ENCODE peak calls at places on chromosomes 12 and 14, in five cellular contexts. Y, V, I, L and A are unnamed samples.

GRCh38 chr12:20030847-20031246 is 337.5 kb upstream of the PDE3A start:
- DNase-seq in L (no peak), Y (no peak), I (no peak), V (no peak), A (no peak)

GRCh38 chr14:68853749-68854148 is 60.9 kb upstream of the ZFP36L1 start:
- DNase-seq in L (peak; percentile 76), I (no peak), Y (no peak), V (no peak), A (no peak)

GRCh38 chr12:46839964-46840363 is 14.2 kb upstream of the SLC38A4 start:
- DNase-seq in I (no peak), Y (no peak), V (no peak), L (no peak), A (no peak)

GRCh38 chr12:25301798-25302197 is 51.1 kb upstream of the KRAS start:
- DNase-seq in I (no peak), V (no peak), L (no peak), Y (no peak), A (no peak)

GRCh38 chr14:69346710-69347109 is 51.4 kb downstream of the ERH start:
- DNase-seq in I (peak; percentile 6), V (no peak), Y (no peak), L (peak; percentile 19), A (no peak)

GRCh38 chr14:32453857-32454810 is 125.0 kb downstream of the AKAP6 start:
- DNase-seq in I (no peak), Y (peak; percentile 21), V (no peak), L (no peak), A (no peak)

GRCh38 chr14:91336093-91336450 is 81.5 kb downstream of the CCDC88C start:
- DNase-seq in V (no peak), I (no peak), L (no peak), Y (no peak), A (no peak)

GRCh38 chr14:50830932-50831703 is at the start of gene NIN:
- DNase-seq in Y (peak; percentile 82), L (peak; percentile 79), V (peak; percentile 58), I (peak; percentile 77), A (peak; percentile 87)

GRCh38 chr12:47035459-47035858 is 44.0 kb upstream of the PCED1B start:
- DNase-seq in I (no peak), Y (no peak), V (no peak), L (no peak), A (no peak)

GRCh38 chr14:68842298-68842697 is 49.4 kb upstream of the ZFP36L1 start:
- DNase-seq in L (no peak), V (peak; percentile 31), I (peak; percentile 47), Y (no peak), A (no peak)

GRCh38 chr14:51304956-51305355 is 64.9 kb downstream of the TMX1 start:
- DNase-seq in Y (peak; percentile 93), V (peak; percentile 99), L (peak; percentile 10), I (peak; percentile 99), A (no peak)

GRCh38 chr12:15541996-15542631 is 219.8 kb downstream of the PTPRO start:
- DNase-seq in Y (no peak), I (peak; percentile 43), L (no peak), V (no peak), A (no peak)

GRCh38 chr14:73058923-73059311 is 583 bp downstream of the RBM25 start:
- DNase-seq in I (peak; percentile 40), Y (peak; percentile 40), V (peak; percentile 18), L (peak; percentile 41), A (peak; percentile 31)

GRCh38 chr12:19144985-19145384 is 15.5 kb downstream of the PLEKHA5 start:
- DNase-seq in Y (no peak), I (no peak), L (no peak), V (no peak), A (no peak)

GRCh38 chr12:105502426-105502930 is 172.0 kb downstream of the C12orf75 start:
- DNase-seq in L (no peak), V (no peak), Y (no peak), I (no peak), A (no peak)
- H2AFZ ChIP-seq in L (no peak overlapping the region), V (no peak overlapping the region), Y (no peak overlapping the region), I (no peak overlapping the region), A (no peak overlapping the region)

DNA sequence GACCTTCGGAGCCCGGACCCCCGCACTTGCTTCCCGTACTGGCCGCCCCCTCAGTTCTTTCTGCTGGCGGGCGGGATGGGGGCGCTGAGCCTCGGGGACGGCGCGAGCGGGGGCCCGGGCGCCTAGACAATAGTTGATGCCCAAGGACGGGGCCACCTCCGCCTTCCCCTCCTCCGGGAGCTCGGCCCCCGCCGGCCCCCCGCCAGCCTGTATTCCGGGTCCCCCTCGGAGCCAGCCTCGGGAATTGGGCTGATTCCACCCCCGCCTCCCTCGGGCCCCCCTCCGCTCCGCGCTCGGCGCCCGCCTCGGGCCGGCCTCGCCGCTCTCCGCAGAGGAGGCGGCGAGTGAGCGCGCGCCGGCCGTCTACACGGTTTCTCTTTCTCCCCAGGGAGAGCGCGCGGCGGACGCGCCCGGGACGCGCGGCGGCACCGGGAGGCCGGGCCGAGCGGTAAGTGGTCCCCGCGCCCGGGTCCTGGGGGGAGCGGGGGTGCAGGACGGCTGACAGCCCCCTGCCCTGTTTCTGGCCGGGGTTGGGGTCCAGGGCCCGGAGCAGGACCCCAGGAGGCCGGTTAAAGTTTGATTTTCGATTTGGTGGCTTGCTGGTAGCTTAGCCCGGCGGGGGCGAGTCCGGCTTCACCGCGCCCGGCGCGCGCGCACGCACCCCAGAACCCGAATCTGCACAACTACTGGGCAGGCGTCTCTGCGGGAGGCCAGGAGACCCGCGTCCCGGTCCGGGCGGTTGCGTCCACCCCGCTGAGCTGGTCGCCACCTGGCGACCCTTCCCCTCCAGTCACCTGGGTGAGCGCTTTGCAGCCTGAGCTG is 413.7 kb downstream of the PCNX1 start:
- DNase-seq in L (peak; percentile 51), V (peak; percentile 52), I (peak; percentile 72), Y (peak; percentile 71), A (peak; percentile 73)
- H3K4me2 ChIP-seq in L (peak overlapping the region; percentile 89), V (peak overlapping the region; percentile 93), I (peak overlapping the region; percentile 82), Y (peak overlapping the region; percentile 95), A (peak overlapping the region; percentile 80)

DNA sequence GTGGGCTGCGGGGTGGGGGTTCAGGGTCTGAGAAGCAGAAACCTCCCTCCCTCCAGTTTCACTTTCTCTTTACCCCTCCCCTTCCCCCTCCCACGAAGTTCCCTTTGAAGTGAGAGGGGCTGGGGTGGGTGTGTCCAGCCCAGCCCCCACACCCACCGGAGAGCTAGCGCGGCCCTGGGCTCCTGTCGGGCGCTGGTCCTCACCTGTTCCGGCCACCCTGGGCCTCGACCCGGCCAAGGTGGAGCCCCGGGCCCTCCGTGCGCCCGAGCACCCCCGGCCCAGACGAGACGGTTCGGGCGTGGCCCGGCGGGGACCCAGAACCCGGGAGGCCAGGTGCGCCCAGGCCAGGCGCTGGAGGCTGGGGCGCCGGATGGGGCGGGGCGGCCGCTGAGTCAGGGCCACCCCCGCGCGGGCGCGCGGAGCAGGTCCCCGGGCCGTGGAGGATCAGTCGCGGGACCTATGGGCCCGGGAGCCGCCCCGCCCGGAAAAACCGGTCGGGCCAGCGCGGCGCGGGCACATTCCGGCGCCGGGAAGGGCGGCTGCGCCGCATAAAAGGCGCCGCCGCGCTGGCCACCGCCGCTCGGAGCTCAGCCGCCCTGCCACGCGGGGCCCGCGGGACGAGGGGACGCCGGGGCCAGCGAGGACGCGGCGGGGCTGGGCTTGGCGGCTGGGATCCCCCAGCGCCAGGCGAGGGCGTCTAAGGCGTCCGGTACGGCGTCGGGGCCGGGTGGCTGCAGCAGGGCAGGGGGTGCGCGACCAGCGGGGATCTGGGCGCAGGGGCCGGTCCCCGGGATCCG is 21.6 kb upstream of the KIF26A start:
- DNase-seq in L (peak; percentile 86), I (no peak), Y (peak; percentile 63), V (no peak), A (no peak)
- H3K4me3 ChIP-seq in L (peak overlapping the region; percentile 92), I (peak overlapping the region; percentile 14), Y (peak overlapping the region; percentile 55), V (no peak overlapping the region), A (no peak overlapping the region)

DNA sequence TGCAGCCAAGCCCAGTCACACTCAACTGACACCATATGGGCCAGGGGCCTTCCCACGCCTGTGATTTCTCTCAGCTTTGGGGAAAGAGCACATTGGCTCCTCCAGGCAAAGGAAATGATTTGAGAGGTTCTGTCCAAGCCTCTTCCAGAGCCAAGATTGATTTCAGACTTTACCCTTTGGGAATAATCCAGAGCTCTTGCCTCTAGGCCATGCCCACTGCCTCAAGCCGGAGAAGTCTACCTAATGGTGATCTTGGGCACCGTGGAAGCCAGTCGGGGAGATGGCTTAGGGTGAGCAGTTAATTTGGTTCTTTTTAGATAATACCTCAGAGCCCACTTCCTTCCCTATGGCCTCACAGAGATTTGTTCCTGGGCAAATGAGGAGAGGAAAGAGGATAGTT is 45.0 kb upstream of the NUAK1 start:
- DNase-seq in Y (no peak), L (no peak), I (no peak), V (no peak), A (no peak)
- H2AFZ ChIP-seq in Y (no peak overlapping the region), L (no peak overlapping the region), I (no peak overlapping the region), V (no peak overlapping the region), A (no peak overlapping the region)

GRCh38 chr12:116443706-116444589 is 115.2 kb upstream of the MAP1LC3B2 start:
- DNase-seq in L (no peak), I (no peak), V (no peak), Y (peak; percentile 40), A (no peak)

GRCh38 chr12:116444590-116444943 is 114.6 kb upstream of the MAP1LC3B2 start:
- DNase-seq in I (no peak), L (no peak), Y (no peak), V (no peak), A (no peak)

GRCh38 chr12:116441292-116441691 is 117.9 kb upstream of the MAP1LC3B2 start:
- DNase-seq in V (no peak), I (no peak), Y (no peak), L (no peak), A (no peak)

GRCh38 chr12:116442304-116442703 is 116.9 kb upstream of the MAP1LC3B2 start:
- DNase-seq in L (no peak), V (no peak), I (no peak), Y (no peak), A (no peak)

GRCh38 chr12:116442981-116443380 is 116.2 kb upstream of the MAP1LC3B2 start:
- DNase-seq in L (no peak), I (no peak), Y (peak; percentile 26), V (no peak), A (no peak)
- H3K4me2 ChIP-seq in L (no peak overlapping the region), I (no peak overlapping the region), Y (no peak overlapping the region), V (no peak overlapping the region), A (no peak overlapping the region)

GRCh38 chr12:76622915-76623314 is 63.3 kb upstream of the OSBPL8 start:
- DNase-seq in Y (no peak), V (no peak), L (no peak), I (no peak), A (no peak)

GRCh38 chr12:76621582-76622024 is 62.0 kb upstream of the OSBPL8 start:
- DNase-seq in V (peak; percentile 50), Y (peak; percentile 48), L (peak; percentile 51), I (peak; percentile 50), A (peak; percentile 63)

GRCh38 chr12:76618031-76618430 is 58.5 kb upstream of the OSBPL8 start:
- DNase-seq in Y (no peak), V (no peak), I (no peak), L (no peak), A (no peak)

GRCh38 chr12:76623929-76624328 is 64.4 kb upstream of the OSBPL8 start:
- DNase-seq in L (no peak), V (peak; percentile 33), I (peak; percentile 57), Y (peak; percentile 44), A (no peak)

DNA sequence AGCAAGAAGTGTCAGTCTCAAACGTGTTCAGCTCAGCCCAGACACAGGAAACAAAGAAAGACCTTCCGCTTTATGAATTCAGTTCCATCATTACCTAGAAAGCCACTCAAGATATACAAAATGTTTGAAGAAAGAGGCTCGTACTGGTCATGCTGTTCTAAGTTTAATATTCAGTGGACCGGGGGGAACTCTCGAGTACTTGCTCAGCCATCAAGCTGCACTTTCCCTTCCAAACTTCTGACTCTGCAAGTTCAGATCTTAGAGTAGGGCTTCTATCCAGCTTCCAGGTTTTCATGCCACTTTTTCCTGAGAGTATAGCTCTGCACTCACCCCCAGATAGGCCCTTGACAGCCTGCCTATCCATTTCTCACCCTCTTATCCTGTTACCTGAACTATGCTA is 62.8 kb upstream of the OSBPL8 start:
- DNase-seq in L (no peak), V (no peak), Y (no peak), I (no peak), A (no peak)
- H3K4me3 ChIP-seq in L (no peak overlapping the region), V (no peak overlapping the region), Y (no peak overlapping the region), I (no peak overlapping the region), A (no peak overlapping the region)